ENCODE peak calls at places on chromosomes 3 and 15, in ten cellular contexts. Z is HepG2, V is testis, D is stomach, A is GM12892, N is heart left ventricle, F is A549, L is breast epithelium, G is Peyer's patch, T is K562. M is an unnamed sample.

GRCh38 chr15:57916695-57917094 is 148.8 kb downstream of the ALDH1A2 start:
- DNase-seq in Z (no peak), V (no peak), D (no peak), A (no peak), N (no peak), F (no peak), L (no peak), G (no peak), T (no peak), M (no peak)

GRCh38 chr3:138833908-138834358 is 795 bp downstream of the PIK3CB start:
- DNase-seq in Z (no peak), V (no peak), D (no peak), A (no peak), N (no peak), F (no peak), L (no peak), G (peak; percentile 51), T (no peak), M (peak; percentile 63)

GRCh38 chr3:157436583-157437300 is at the start of gene PTX3:
- DNase-seq in Z (no peak), V (peak; percentile 18), D (no peak), A (no peak), N (peak; percentile 32), F (peak; percentile 8), L (peak; percentile 20), G (no peak), T (no peak), M (peak; percentile 3)

GRCh38 chr15:84818221-84819131 is 1.3 kb downstream of the ALPK3 start:
- DNase-seq in Z (peak; percentile 74), V (no peak), D (no peak), A (no peak), N (peak; percentile 64), F (peak; percentile 43), L (no peak), G (no peak), T (no peak), M (no peak)

GRCh38 chr3:111989061-111989678 is 9.6 kb upstream of the TAGLN3 start:
- DNase-seq in Z (peak; percentile 53), V (no peak), D (no peak), A (no peak), N (no peak), F (peak; percentile 71), L (no peak), G (no peak), T (no peak), M (peak; percentile 48)

GRCh38 chr3:129602730-129603560 is 3.5 kb downstream of the PLXND1 start:
- DNase-seq in Z (peak; percentile 55), V (peak; percentile 77), D (no peak), A (no peak), N (peak; percentile 91), F (peak; percentile 81), L (peak; percentile 53), G (no peak), T (no peak), M (no peak)

GRCh38 chr15:31372635-31373091 is 46.0 kb downstream of the KLF13 start:
- DNase-seq in Z (no peak), V (peak; percentile 74), D (no peak), A (no peak), N (peak; percentile 83), F (peak; percentile 48), L (no peak), G (no peak), T (no peak), M (no peak)

GRCh38 chr3:72245183-72245811 is 460.3 kb upstream of the PROK2 start:
- DNase-seq in Z (no peak), V (no peak), D (peak; percentile 66), A (no peak), N (peak; percentile 79), F (no peak), L (no peak), G (no peak), T (no peak), M (no peak)

GRCh38 chr3:67037615-67038014 is 39.5 kb downstream of the KBTBD8 start:
- DNase-seq in Z (no peak), V (no peak), D (no peak), A (no peak), N (no peak), F (no peak), L (no peak), G (no peak), T (no peak), M (peak; percentile 64)

DNA sequence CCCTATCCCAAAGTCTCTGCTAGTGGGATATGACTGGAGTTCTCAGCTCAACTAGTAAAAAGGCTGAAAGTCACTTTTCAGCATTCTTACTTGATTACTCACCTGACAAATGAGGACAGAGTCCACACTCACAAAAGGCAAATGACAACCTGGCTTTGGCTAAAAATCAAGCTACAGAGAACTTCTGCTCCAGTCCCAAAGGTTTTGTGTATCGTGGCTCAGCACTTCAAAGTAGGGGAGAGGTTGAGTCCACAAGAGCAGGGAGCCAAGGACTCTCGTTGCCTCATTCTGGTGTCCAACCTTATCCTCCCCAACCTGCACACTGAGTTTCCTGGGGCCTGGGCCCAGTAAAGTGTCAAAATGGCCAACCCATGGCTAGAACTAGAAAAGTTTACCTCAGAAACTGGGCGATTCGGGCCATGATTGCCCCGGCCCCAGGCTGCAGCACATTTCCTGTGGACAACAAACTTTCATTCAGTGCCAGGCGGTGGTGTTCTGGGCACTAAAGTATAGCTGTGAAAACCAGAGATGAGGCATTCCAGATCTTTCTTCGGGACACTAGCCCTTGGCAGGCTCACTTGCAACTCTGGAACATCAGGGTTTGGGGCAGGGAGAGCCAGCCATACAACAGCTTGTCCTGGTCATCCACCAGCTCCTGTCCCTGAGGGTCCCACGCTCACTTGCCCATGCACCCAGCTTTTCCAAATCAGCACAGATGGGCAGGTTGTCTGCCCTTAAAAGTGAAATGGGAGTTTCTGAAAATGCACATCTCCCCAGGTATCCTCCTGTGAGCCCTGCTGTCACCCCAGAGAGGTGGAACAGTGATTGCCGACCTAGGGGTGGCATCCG is 3.1 kb downstream of the ACAA1 start:
- DNase-seq in Z (peak; percentile 99), V (no peak), D (peak; percentile 42), A (no peak), N (no peak), F (no peak), L (no peak), G (no peak), T (no peak), M (no peak)
- TF ChIP-seq POLR2A in Z (peak; percentile 76), V (no peak), D (no peak), A (no peak), N (no peak), F (no peak), L (no peak), G (no peak), T (no peak), M (no peak)

GRCh38 chr3:195810455-195810845 is 1.3 kb downstream of the MUC4 start:
- DNase-seq in Z (no peak), V (no peak), D (no peak), A (no peak), N (no peak), F (no peak), L (no peak), G (no peak), T (no peak), M (no peak)

GRCh38 chr3:195813916-195814486 is 2.3 kb upstream of the MUC4 start:
- DNase-seq in Z (no peak), V (no peak), D (no peak), A (no peak), N (no peak), F (no peak), L (no peak), G (no peak), T (no peak), M (no peak)

GRCh38 chr3:195812366-195812765 is 637 bp upstream of the MUC4 start:
- DNase-seq in Z (no peak), V (no peak), D (no peak), A (no peak), N (no peak), F (no peak), L (no peak), G (no peak), T (no peak), M (no peak)

GRCh38 chr3:195809796-195810454 is 1.8 kb downstream of the MUC4 start:
- DNase-seq in Z (no peak), V (no peak), D (no peak), A (no peak), N (no peak), F (no peak), L (no peak), G (no peak), T (no peak), M (no peak)

GRCh38 chr3:195811756-195812155 is at the start of gene MUC4:
- DNase-seq in Z (no peak), V (no peak), D (no peak), A (no peak), N (no peak), F (no peak), L (no peak), G (peak; percentile 67), T (peak; percentile 78), M (no peak)
- TF ChIP-seq POLR2A in Z (no peak), V (no peak), D (no peak), A (no peak), N (no peak), F (no peak), L (no peak), G (no peak), T (no peak), M (no peak)

DNA sequence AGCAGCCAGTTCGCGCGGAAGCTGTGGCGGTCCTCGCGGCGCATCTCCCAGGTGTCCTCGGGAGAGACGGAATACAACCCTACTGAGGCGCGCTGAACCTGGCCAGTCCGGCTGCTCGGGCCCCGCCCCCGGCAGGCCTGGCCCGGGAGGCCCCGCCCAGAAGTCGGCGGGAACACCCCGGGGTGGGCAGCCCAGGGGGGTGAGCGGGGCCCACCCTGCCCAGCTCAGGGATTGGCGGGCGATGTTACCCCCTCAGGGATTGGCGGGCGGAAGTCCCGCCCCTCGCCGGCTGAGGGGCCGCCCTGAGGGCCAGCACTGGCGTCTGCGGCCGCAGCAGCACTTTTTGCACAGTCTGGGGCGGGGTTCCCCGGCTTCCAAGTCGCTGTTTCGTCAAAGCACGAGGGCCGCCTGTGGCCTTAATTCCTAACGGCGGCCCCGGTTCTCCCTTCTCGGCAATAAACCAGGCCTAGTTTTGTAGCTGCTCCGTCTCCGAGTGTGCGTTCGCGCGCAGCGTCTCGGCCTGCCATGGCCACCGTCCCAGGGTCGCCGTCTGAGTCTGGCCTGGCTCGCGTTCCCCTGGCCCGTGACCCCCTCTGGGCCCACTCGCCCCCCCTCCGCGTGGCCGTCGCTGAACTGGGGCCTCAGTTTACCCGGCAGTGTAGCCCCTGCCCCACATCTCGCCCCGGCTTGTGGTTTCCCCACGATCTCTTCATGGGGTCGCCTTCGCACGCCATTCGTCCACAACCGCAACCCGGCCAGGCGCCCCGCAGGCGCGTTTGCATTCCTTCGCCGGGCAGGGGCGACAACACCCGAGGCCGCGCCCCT is 30.0 kb downstream of the NBEAL2 start:
- DNase-seq in Z (no peak), V (peak; percentile 91), D (peak; percentile 77), A (peak; percentile 95), N (peak; percentile 94), F (no peak), L (peak; percentile 84), G (peak; percentile 69), T (no peak), M (peak; percentile 97)
- TF ChIP-seq POLR2A in Z (no peak), V (peak; percentile 25), D (no peak), A (no peak), N (peak; percentile 92), F (no peak), L (no peak), G (no peak), T (no peak), M (peak; percentile 75)

DNA sequence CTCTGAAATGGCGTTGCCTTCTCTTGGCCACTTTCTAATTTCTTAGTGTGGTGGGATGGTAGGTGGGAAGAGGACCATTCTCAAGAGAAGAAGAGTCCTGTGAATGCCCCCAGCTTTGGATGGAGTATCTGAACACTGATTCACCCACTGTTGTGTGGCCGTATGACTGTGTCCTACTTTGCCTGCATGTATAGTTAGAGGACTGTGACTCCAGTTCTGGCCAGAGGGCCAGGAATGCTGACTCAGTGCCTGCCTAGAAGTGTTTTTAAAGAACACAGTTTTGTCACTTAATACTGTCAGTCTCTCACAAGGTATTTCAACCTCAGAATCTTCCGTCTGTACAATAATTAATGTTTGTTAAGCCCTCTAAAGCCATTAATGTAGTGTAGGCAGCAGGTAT is 2.1 kb downstream of the SEC61A1 start:
- DNase-seq in Z (no peak), V (no peak), D (no peak), A (no peak), N (no peak), F (no peak), L (no peak), G (no peak), T (no peak), M (peak; percentile 33)
- TF ChIP-seq POLR2A in Z (peak; percentile 35), V (no peak), D (no peak), A (no peak), N (no peak), F (no peak), L (no peak), G (no peak), T (no peak), M (no peak)